ENCODE peak calls at places on chromosomes 13 and 19, in five cellular contexts. N is substantia nigra; S is psoas muscle; G is kidney; W is activated CD4-positive, CD25-positive, alpha-beta regulatory T cell treated with anti-CD3 and anti-CD28 coated beads, Interleukin-2, amount 50 U/mL, for 16 hours. Z is an unnamed sample.

GRCh38 chr13:79918620-79919019 is 422.3 kb downstream of the SPRY2 start:
- DNase-seq in N (no peak), S (no peak), G (no peak), W (no peak), Z (no peak)

GRCh38 chr13:21749410-21749809 is 78.5 kb downstream of the FGF9 start:
- DNase-seq in N (no peak), S (no peak), G (no peak), W (no peak), Z (no peak)

GRCh38 chr19:46639356-46640061 is 3.5 kb upstream of the GNG8 start:
- DNase-seq in N (no peak), S (no peak), G (peak; percentile 92), W (no peak), Z (no peak)

GRCh38 chr13:44393391-44393790 is 19.8 kb downstream of the SERP2 start:
- DNase-seq in N (no peak), S (no peak), G (peak; percentile 87), W (no peak), Z (no peak)

GRCh38 chr13:51034906-51035305 is 76.2 kb downstream of the C13orf42 start:
- DNase-seq in N (no peak), S (no peak), G (no peak), W (no peak), Z (no peak)

GRCh38 chr13:85864963-85865530 is 65.8 kb upstream of the SLITRK6 start:
- DNase-seq in N (no peak), S (no peak), G (no peak), W (no peak), Z (no peak)

GRCh38 chr19:2176336-2176994 is 12.7 kb downstream of the DOT1L start:
- DNase-seq in N (no peak), S (peak; percentile 88), G (peak; percentile 81), W (no peak), Z (no peak)

GRCh38 chr19:53467138-53467502 is 413 bp upstream of the ZNF813 start:
- DNase-seq in N (no peak), S (no peak), G (no peak), W (no peak), Z (no peak)

GRCh38 chr13:102017248-102017647 is 384.6 kb downstream of the FGF14 start:
- DNase-seq in N (no peak), S (no peak), G (no peak), W (no peak), Z (no peak)

GRCh38 chr13:76890036-76890435 is 3.8 kb upstream of the KCTD12 start:
- DNase-seq in N (no peak), S (no peak), G (no peak), W (no peak), Z (no peak)

Z was measured in cerebellar nuclear complex.